ENCODE peak calls at places on chromosomes 13 and 19, in seven cellular contexts. One of them, this sample, is unnamed.

GRCh38 chr13:112245179-112245724 is 130.9 kb upstream of the SPACA7 start:
- DNase-seq in HepG2: no peak
- DNase-seq in K562: no peak
- DNase-seq in mammary epithelial cell: no peak
- DNase-seq in HCT116: no peak
- DNase-seq in astrocyte: no peak
- DNase-seq in endothelial cell of umbilical vein: no peak
- DNase-seq in this sample: no peak

GRCh38 chr19:46494936-46495788 is 505 bp downstream of the PNMA8B start:
- DNase-seq in K562: no peak
- DNase-seq in astrocyte: no peak
- DNase-seq in HepG2: no peak
- DNase-seq in endothelial cell of umbilical vein: no peak
- DNase-seq in mammary epithelial cell: no peak
- DNase-seq in HCT116: no peak
- DNase-seq in this sample: no peak

GRCh38 chr19:43777163-43777700 is 3.5 kb downstream of the KCNN4 start:
- DNase-seq in K562: peak; percentile 79
- DNase-seq in endothelial cell of umbilical vein: no peak
- DNase-seq in astrocyte: peak; percentile 65
- DNase-seq in HCT116: no peak
- DNase-seq in HepG2: no peak
- DNase-seq in mammary epithelial cell: peak; percentile 35
- DNase-seq in this sample: peak; percentile 87

GRCh38 chr13:111251646-111252448 is 68.6 kb upstream of the TEX29 start:
- DNase-seq in mammary epithelial cell: no peak
- DNase-seq in HCT116: no peak
- DNase-seq in endothelial cell of umbilical vein: peak; percentile 37
- DNase-seq in HepG2: no peak
- DNase-seq in astrocyte: no peak
- DNase-seq in K562: no peak
- DNase-seq in this sample: no peak

GRCh38 chr19:50244695-50245094 is 41.3 kb downstream of the MYH14 start:
- DNase-seq in astrocyte: no peak
- DNase-seq in K562: no peak
- DNase-seq in HCT116: no peak
- DNase-seq in HepG2: no peak
- DNase-seq in endothelial cell of umbilical vein: no peak
- DNase-seq in mammary epithelial cell: no peak
- DNase-seq in this sample: no peak

GRCh38 chr19:39507715-39508364 is 7.1 kb upstream of the SELENOV start:
- DNase-seq in K562: no peak
- DNase-seq in mammary epithelial cell: no peak
- DNase-seq in HepG2: no peak
- DNase-seq in HCT116: no peak
- DNase-seq in astrocyte: no peak
- DNase-seq in endothelial cell of umbilical vein: no peak
- DNase-seq in this sample: no peak

GRCh38 chr19:16773939-16774338 is 54.3 kb downstream of the NWD1 start:
- DNase-seq in astrocyte: no peak
- DNase-seq in HCT116: no peak
- DNase-seq in mammary epithelial cell: no peak
- DNase-seq in K562: no peak
- DNase-seq in endothelial cell of umbilical vein: no peak
- DNase-seq in HepG2: no peak
- DNase-seq in this sample: no peak

GRCh38 chr19:45455707-45456499 is 11.9 kb upstream of the FOSB start:
- DNase-seq in endothelial cell of umbilical vein: peak; percentile 98
- DNase-seq in HCT116: peak; percentile 95
- DNase-seq in astrocyte: peak; percentile 99
- DNase-seq in K562: peak; percentile 88
- DNase-seq in HepG2: peak; percentile 89
- DNase-seq in mammary epithelial cell: peak; percentile 98
- DNase-seq in this sample: no peak

GRCh38 chr19:18009412-18010066 is 1.6 kb downstream of the ARRDC2 start:
- DNase-seq in astrocyte: peak; percentile 17
- DNase-seq in endothelial cell of umbilical vein: no peak
- DNase-seq in HCT116: no peak
- DNase-seq in HepG2: peak; percentile 64
- DNase-seq in K562: no peak
- DNase-seq in mammary epithelial cell: no peak
- DNase-seq in this sample: no peak

GRCh38 chr19:15622991-15623390 is 8.0 kb downstream of the CYP4F8 start:
- DNase-seq in HepG2: no peak
- DNase-seq in endothelial cell of umbilical vein: no peak
- DNase-seq in astrocyte: no peak
- DNase-seq in mammary epithelial cell: no peak
- DNase-seq in K562: no peak
- DNase-seq in HCT116: no peak
- DNase-seq in this sample: no peak

GRCh38 chr13:46149272-46150133 is 32.5 kb downstream of the LCP1 start:
- DNase-seq in endothelial cell of umbilical vein: no peak
- DNase-seq in K562: no peak
- DNase-seq in HepG2: no peak
- DNase-seq in HCT116: no peak
- DNase-seq in astrocyte: peak; percentile 69
- DNase-seq in mammary epithelial cell: peak; percentile 84
- DNase-seq in this sample: no peak

GRCh38 chr19:3776479-3777040 is 4.5 kb upstream of the RAX2 start:
- DNase-seq in K562: no peak
- DNase-seq in HCT116: no peak
- DNase-seq in astrocyte: no peak
- DNase-seq in mammary epithelial cell: no peak
- DNase-seq in endothelial cell of umbilical vein: no peak
- DNase-seq in HepG2: no peak
- DNase-seq in this sample: no peak

GRCh38 chr13:40259899-40260298 is 406.5 kb downstream of the FOXO1 start:
- DNase-seq in mammary epithelial cell: no peak
- DNase-seq in HepG2: no peak
- DNase-seq in astrocyte: peak; percentile 70
- DNase-seq in endothelial cell of umbilical vein: no peak
- DNase-seq in K562: no peak
- DNase-seq in HCT116: no peak
- DNase-seq in this sample: no peak

GRCh38 chr19:41264581-41265375 is 606 bp downstream of the HNRNPUL1 start:
- DNase-seq in K562: peak; percentile 66
- DNase-seq in endothelial cell of umbilical vein: peak; percentile 30
- DNase-seq in astrocyte: peak; percentile 8
- DNase-seq in HepG2: peak; percentile 46
- DNase-seq in HCT116: no peak
- DNase-seq in mammary epithelial cell: peak; percentile 42
- DNase-seq in this sample: peak; percentile 76
- TF ChIP-seq CTCF in K562: no peak
- TF ChIP-seq CTCF in endothelial cell of umbilical vein: no peak
- TF ChIP-seq CTCF in astrocyte: no peak
- TF ChIP-seq CTCF in HepG2: no peak
- TF ChIP-seq CTCF in HCT116: no peak
- TF ChIP-seq CTCF in mammary epithelial cell: no peak
- TF ChIP-seq CTCF in this sample: no peak

GRCh38 chr19:34494601-34495000 is 13.0 kb downstream of the WTIP start:
- DNase-seq in K562: no peak
- DNase-seq in astrocyte: no peak
- DNase-seq in HCT116: no peak
- DNase-seq in mammary epithelial cell: no peak
- DNase-seq in endothelial cell of umbilical vein: no peak
- DNase-seq in HepG2: no peak
- DNase-seq in this sample: no peak

GRCh38 chr19:34500656-34501120 is 19.1 kb downstream of the WTIP start:
- DNase-seq in astrocyte: no peak
- DNase-seq in K562: peak; percentile 40
- DNase-seq in endothelial cell of umbilical vein: no peak
- DNase-seq in HCT116: no peak
- DNase-seq in HepG2: no peak
- DNase-seq in mammary epithelial cell: no peak
- DNase-seq in this sample: no peak

GRCh38 chr19:34495416-34495815 is 13.9 kb downstream of the WTIP start:
- DNase-seq in astrocyte: no peak
- DNase-seq in HepG2: no peak
- DNase-seq in endothelial cell of umbilical vein: no peak
- DNase-seq in K562: no peak
- DNase-seq in mammary epithelial cell: no peak
- DNase-seq in HCT116: no peak
- DNase-seq in this sample: no peak

GRCh38 chr19:34499155-34499834 is 17.7 kb downstream of the WTIP start:
- DNase-seq in HCT116: no peak
- DNase-seq in endothelial cell of umbilical vein: no peak
- DNase-seq in mammary epithelial cell: no peak
- DNase-seq in HepG2: no peak
- DNase-seq in astrocyte: no peak
- DNase-seq in K562: no peak
- DNase-seq in this sample: no peak

DNA sequence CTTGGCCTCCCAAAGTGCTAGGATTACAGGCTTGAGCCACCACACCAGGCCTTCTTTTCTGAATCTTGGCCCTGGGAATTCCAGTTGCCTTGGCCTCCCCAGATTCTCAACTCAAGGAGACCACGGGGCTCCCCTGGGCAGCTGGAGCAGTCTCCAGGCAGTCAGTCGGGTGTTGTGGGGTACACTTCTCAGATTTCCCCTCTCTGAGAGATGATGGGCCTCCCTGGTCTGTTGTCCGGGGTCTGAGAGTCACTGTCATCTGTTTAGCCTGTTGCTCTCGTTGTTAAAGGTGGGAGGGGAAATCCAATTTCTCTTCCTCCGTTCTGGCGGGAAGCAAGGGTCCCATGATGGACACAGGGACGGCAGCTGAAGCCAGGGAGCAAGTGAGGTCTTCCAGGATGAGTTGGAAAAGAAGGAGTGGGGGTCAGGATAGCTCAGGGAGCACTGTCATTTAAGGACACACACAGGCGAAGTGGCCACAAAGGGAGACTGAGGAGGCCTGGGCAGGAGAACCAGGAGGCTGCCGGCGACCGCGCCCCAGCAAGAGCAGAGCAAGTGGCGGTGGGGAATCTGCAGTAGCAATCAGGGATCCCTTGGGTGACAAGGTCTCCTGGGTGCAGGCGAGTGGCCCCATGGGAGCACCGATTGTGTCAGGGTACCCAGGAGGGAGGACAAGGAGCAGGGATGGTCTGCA is 15.7 kb downstream of the WTIP start:
- DNase-seq in K562: no peak
- DNase-seq in HCT116: no peak
- DNase-seq in mammary epithelial cell: no peak
- DNase-seq in HepG2: no peak
- DNase-seq in astrocyte: no peak
- DNase-seq in endothelial cell of umbilical vein: no peak
- DNase-seq in this sample: no peak
- TF ChIP-seq EZH2 in K562: no peak
- TF ChIP-seq EZH2 in HCT116: no peak
- TF ChIP-seq EZH2 in mammary epithelial cell: no peak
- TF ChIP-seq EZH2 in HepG2: no peak
- TF ChIP-seq EZH2 in astrocyte: no peak
- TF ChIP-seq EZH2 in endothelial cell of umbilical vein: no peak
- TF ChIP-seq EZH2 in this sample: no peak

GRCh38 chr13:109957875-109958274 is 171.5 kb upstream of the IRS2 start:
- DNase-seq in mammary epithelial cell: no peak
- DNase-seq in endothelial cell of umbilical vein: no peak
- DNase-seq in K562: no peak
- DNase-seq in astrocyte: no peak
- DNase-seq in HepG2: no peak
- DNase-seq in HCT116: no peak
- DNase-seq in this sample: no peak

GRCh38 chr13:109959903-109960302 is 173.5 kb upstream of the IRS2 start:
- DNase-seq in astrocyte: no peak
- DNase-seq in K562: no peak
- DNase-seq in HCT116: no peak
- DNase-seq in mammary epithelial cell: no peak
- DNase-seq in HepG2: no peak
- DNase-seq in endothelial cell of umbilical vein: no peak
- DNase-seq in this sample: no peak

GRCh38 chr13:109951491-109951890 is 165.1 kb upstream of the IRS2 start:
- DNase-seq in astrocyte: no peak
- DNase-seq in endothelial cell of umbilical vein: no peak
- DNase-seq in mammary epithelial cell: peak; percentile 30
- DNase-seq in HCT116: no peak
- DNase-seq in K562: no peak
- DNase-seq in HepG2: no peak
- DNase-seq in this sample: no peak

GRCh38 chr13:109954441-109954840 is 168.1 kb upstream of the IRS2 start:
- DNase-seq in HCT116: no peak
- DNase-seq in astrocyte: no peak
- DNase-seq in endothelial cell of umbilical vein: no peak
- DNase-seq in mammary epithelial cell: no peak
- DNase-seq in HepG2: no peak
- DNase-seq in K562: no peak
- DNase-seq in this sample: no peak

DNA sequence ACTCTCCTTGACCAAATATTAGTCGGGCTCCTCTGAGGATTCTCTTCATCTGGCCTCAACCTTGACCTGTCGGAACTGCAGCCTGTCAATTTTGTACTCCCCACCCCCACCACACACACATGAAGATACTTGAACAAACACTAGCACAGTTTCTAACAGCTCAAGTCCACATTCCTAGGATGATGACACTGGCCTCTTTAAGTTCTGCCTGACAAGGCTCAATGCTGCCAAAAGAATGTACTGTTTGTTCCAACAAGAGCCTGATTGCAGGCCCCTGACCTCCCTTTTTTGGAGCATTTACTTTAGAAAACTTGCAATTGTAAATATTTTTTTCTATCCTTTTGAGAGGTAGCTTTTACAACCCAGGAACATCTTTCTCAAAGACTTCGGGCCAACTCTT is 169.2 kb upstream of the IRS2 start:
- DNase-seq in HCT116: no peak
- DNase-seq in endothelial cell of umbilical vein: no peak
- DNase-seq in astrocyte: no peak
- DNase-seq in K562: no peak
- DNase-seq in mammary epithelial cell: no peak
- DNase-seq in HepG2: peak; percentile 3
- DNase-seq in this sample: no peak
- H3K27ac ChIP-seq in HCT116: no peak overlapping the region
- H3K27ac ChIP-seq in endothelial cell of umbilical vein: no peak overlapping the region
- H3K27ac ChIP-seq in astrocyte: no peak overlapping the region
- H3K27ac ChIP-seq in K562: no peak overlapping the region
- H3K27ac ChIP-seq in mammary epithelial cell: no peak overlapping the region
- H3K27ac ChIP-seq in HepG2: no peak overlapping the region
- H3K27ac ChIP-seq in this sample: no peak overlapping the region

DNA sequence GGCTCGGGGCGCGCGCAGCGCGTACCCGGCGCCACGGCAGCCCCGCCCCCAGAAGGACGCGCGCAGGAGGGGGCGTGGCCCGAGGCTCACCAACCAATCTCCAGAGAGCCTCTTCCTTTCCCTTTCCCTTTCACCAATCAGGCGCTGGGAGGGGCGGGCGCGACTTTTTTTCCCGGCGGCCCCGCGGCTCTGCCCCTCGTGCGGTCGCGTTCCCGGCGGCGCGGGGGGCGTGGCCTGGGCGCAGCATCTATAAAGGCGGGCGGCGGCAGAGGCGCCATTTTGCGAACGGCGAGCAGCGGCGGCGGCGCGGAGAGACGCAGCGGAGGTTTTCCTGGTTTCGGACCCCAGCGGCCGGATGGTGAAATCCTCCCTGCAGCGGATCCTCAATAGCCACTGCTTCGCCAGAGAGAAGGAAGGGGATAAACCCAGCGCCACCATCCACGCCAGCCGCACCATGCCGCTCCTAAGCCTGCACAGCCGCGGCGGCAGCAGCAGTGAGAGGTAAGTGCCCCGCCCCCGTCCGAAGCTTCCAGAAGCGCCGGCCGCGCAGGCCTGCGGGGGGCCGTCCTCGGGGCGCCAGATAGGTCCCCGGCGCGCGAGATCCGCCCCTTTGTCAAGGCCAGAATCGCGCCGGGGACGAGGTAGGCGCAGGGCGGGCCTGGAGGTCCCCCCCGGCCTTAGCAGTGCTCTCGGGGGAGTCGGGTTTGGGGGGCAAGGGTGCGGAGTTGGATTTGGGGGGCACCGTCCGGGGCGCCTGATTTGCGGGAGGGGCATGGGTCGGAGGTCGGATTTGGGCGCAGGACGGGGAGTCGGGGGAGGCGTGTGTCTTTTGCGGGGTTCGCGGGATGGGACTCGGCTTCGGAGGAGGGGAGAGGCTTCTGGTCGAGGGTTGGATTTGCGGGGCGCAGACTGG is 12.5 kb downstream of the PEAK3 start:
- DNase-seq in HepG2: peak; percentile 91
- DNase-seq in K562: peak; percentile 100
- DNase-seq in mammary epithelial cell: peak; percentile 94
- DNase-seq in astrocyte: peak; percentile 82
- DNase-seq in HCT116: peak; percentile 85
- DNase-seq in endothelial cell of umbilical vein: peak; percentile 95
- DNase-seq in this sample: peak; percentile 99
- TF ChIP-seq CTCF in HepG2: no peak
- TF ChIP-seq CTCF in K562: no peak
- TF ChIP-seq CTCF in mammary epithelial cell: no peak
- TF ChIP-seq CTCF in astrocyte: no peak
- TF ChIP-seq CTCF in HCT116: peak; percentile 7
- TF ChIP-seq CTCF in endothelial cell of umbilical vein: no peak
- TF ChIP-seq CTCF in this sample: no peak